ENCODE peak calls at places on chromosomes 6 and 20, in eight cellular contexts. E, O, T, Z, M, L, B and A are unnamed samples.

GRCh38 chr6:145816392-145816791 is 1.8 kb upstream of the FBXO30 start:
- DNase-seq in E (no peak), Z (no peak), B (no peak), O (no peak), T (no peak), L (no peak), M (no peak), A (no peak)

GRCh38 chr6:1200706-1201105 is 111.2 kb upstream of the FOXQ1 start:
- DNase-seq in L (no peak), M (no peak), Z (no peak), B (no peak), E (no peak), T (no peak), O (no peak), A (no peak)

GRCh38 chr6:31622678-31623077 is 2.2 kb downstream of the PRRC2A start:
- DNase-seq in L (peak; percentile 71), O (no peak), Z (no peak), B (no peak), M (no peak), E (no peak), T (no peak), A (no peak)

GRCh38 chr20:19757487-19757972 is 528 bp upstream of the RIN2 start:
- DNase-seq in T (no peak), B (no peak), O (peak; percentile 57), E (peak; percentile 47), M (peak; percentile 81), L (peak; percentile 84), Z (peak; percentile 88), A (no peak)

GRCh38 chr6:24768361-24768760 is 6.4 kb upstream of the GMNN start:
- DNase-seq in E (no peak), B (no peak), Z (peak; percentile 46), O (no peak), T (no peak), L (no peak), M (no peak), A (no peak)

GRCh38 chr6:150692604-150693003 is 92.9 kb downstream of the PLEKHG1 start:
- DNase-seq in B (no peak), E (peak; percentile 49), T (no peak), L (no peak), M (no peak), Z (no peak), O (no peak), A (no peak)

GRCh38 chr6:36949636-36950035 is 4.9 kb upstream of the PI16 start:
- DNase-seq in L (no peak), M (no peak), B (no peak), Z (no peak), E (no peak), O (no peak), T (no peak), A (no peak)

GRCh38 chr6:31901415-31901952 is 402 bp downstream of the ZBTB12 start:
- DNase-seq in Z (peak; percentile 66), B (peak; percentile 88), M (no peak), O (no peak), E (peak; percentile 89), L (peak; percentile 57), T (peak; percentile 68), A (no peak)

GRCh38 chr6:71294121-71294523 is 5.5 kb downstream of the OGFRL1 start:
- DNase-seq in E (no peak), O (no peak), Z (peak; percentile 90), T (no peak), B (no peak), M (no peak), L (no peak), A (no peak)

GRCh38 chr6:56595490-56596122 is 47.1 kb downstream of the DST start:
- DNase-seq in T (peak; percentile 16), B (peak; percentile 6), Z (peak; percentile 65), O (peak; percentile 16), M (peak; percentile 26), L (peak; percentile 34), E (peak; percentile 50), A (no peak)

GRCh38 chr20:2470051-2470431 is 548 bp downstream of the SNRPB start:
- DNase-seq in Z (peak; percentile 62), O (peak; percentile 36), T (peak; percentile 63), M (peak; percentile 47), B (peak; percentile 71), L (no peak), E (peak; percentile 70), A (no peak)

GRCh38 chr6:138307816-138308727 is 69.6 kb upstream of the SMIM28 start:
- DNase-seq in O (no peak), L (peak; percentile 47), T (no peak), E (no peak), B (no peak), M (no peak), Z (peak; percentile 47), A (no peak)

GRCh38 chr6:111605100-111605748 is 454 bp downstream of the TRAF3IP2 start:
- DNase-seq in T (peak; percentile 27), M (peak; percentile 38), B (peak; percentile 25), E (peak; percentile 29), Z (peak; percentile 96), O (peak; percentile 13), L (peak; percentile 53), A (no peak)

GRCh38 chr6:100176321-100176950 is 182.4 kb upstream of the MCHR2 start:
- DNase-seq in B (no peak), E (no peak), T (no peak), Z (peak; percentile 77), O (no peak), L (no peak), M (peak; percentile 9), A (no peak)

GRCh38 chr20:46967647-46968046 is 73.0 kb downstream of the EYA2 start:
- DNase-seq in E (no peak), O (no peak), M (no peak), L (no peak), B (no peak), Z (no peak), T (no peak), A (no peak)

GRCh38 chr20:1375515-1375914 is 17.3 kb downstream of the FKBP1A start:
- DNase-seq in E (no peak), M (no peak), T (no peak), O (no peak), Z (peak; percentile 75), L (no peak), B (no peak), A (no peak)

GRCh38 chr6:104788400-104788799 is 71.3 kb downstream of the HACE1 start:
- DNase-seq in T (no peak), O (no peak), B (no peak), E (no peak), Z (peak; percentile 12), L (no peak), M (no peak), A (no peak)

GRCh38 chr6:104787305-104787704 is 72.4 kb downstream of the HACE1 start:
- DNase-seq in E (no peak), L (no peak), M (no peak), Z (no peak), O (no peak), T (no peak), B (no peak), A (no peak)

GRCh38 chr6:104784884-104785283 is 74.8 kb downstream of the HACE1 start:
- DNase-seq in T (no peak), B (no peak), Z (peak; percentile 10), M (peak; percentile 13), O (no peak), E (no peak), L (no peak), A (no peak)

GRCh38 chr6:104795363-104795762 is 64.4 kb downstream of the HACE1 start:
- DNase-seq in Z (no peak), O (no peak), M (no peak), B (no peak), L (no peak), T (no peak), E (no peak), A (no peak)

GRCh38 chr6:104789770-104790190 is 69.9 kb downstream of the HACE1 start:
- DNase-seq in B (no peak), Z (peak; percentile 77), L (no peak), T (no peak), E (peak; percentile 19), O (no peak), M (no peak), A (no peak)
- TF ChIP-seq CTCF in B (peak; percentile 15), Z (peak; percentile 30), L (no peak), T (peak; percentile 61), E (peak; percentile 22), O (peak; percentile 60), M (peak; percentile 22), A (peak; percentile 54)

GRCh38 chr20:21529863-21530262 is 16.0 kb upstream of the NKX2-2 start:
- DNase-seq in M (no peak), O (no peak), Z (no peak), B (no peak), E (peak; percentile 39), L (no peak), T (no peak), A (no peak)
- TF ChIP-seq CTCF in M (peak; percentile 63), O (peak; percentile 63), Z (no peak), B (no peak), E (peak; percentile 6), L (no peak), T (peak; percentile 44), A (peak; percentile 27)

DNA sequence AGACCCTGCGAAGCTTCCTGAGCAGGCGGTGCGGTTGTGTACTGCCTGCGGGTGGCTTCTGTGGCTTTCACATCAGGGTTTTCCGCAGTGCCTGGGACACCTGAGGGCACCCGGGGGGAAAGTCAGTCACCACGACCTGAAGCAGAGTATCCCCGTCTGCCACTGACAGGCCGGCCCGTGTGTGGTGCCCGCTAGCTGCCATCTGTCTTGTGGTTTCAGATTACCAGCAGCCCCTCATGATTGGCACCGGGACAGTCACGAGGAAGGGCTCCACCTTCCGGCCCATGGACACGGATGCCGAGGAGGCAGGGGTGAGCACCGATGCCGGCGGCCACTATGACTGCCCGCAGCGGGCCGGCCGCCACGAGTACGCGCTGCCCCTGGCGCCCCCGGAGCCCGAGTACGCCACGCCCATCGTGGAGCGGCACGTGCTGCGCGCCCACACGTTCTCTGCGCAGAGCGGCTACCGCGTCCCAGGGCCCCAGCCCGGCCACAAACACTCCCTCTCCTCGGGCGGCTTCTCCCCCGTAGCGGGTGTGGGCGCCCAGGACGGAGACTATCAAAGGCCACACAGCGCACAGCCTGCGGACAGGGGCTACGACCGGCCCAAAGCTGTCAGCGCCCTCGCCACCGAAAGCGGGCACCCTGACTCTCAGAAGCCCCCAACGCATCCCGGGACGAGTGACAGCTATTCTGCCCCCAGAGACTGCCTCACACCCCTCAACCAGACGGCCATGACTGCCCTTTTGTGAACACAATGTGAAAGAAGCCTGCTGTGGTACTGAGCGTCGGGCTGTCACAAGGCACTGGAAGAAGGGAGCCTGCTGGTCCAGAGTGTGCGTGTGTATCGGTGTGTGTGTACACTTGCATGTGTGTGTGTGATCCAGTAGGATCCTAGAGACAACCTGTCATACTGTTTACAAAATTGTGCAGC is 54.4 kb downstream of the GOPC start:
- DNase-seq in M (no peak), B (peak; percentile 39), E (peak; percentile 52), Z (peak; percentile 68), O (no peak), T (peak; percentile 50), L (peak; percentile 32), A (peak; percentile 44)
- TF ChIP-seq CTCF in M (no peak), B (no peak), E (no peak), Z (peak; percentile 14), O (no peak), T (no peak), L (no peak), A (no peak)

GRCh38 chr6:165274611-165275010 is 34.8 kb downstream of the C6orf118 start:
- DNase-seq in Z (no peak), T (no peak), O (no peak), B (no peak), L (no peak), M (no peak), E (no peak), A (no peak)

GRCh38 chr6:165272585-165272984 is 36.8 kb downstream of the C6orf118 start:
- DNase-seq in Z (no peak), E (no peak), O (no peak), B (no peak), L (no peak), T (no peak), M (no peak), A (no peak)
- TF ChIP-seq CTCF in Z (no peak), E (no peak), O (no peak), B (no peak), L (no peak), T (no peak), M (no peak), A (no peak)

GRCh38 chr6:35058827-35059522 is 82.2 kb downstream of the TCP11 start:
- DNase-seq in B (no peak), T (no peak), O (no peak), Z (no peak), L (peak; percentile 45), M (no peak), E (no peak), A (no peak)
- TF ChIP-seq CTCF in B (no peak), T (no peak), O (no peak), Z (no peak), L (no peak), M (no peak), E (no peak), A (no peak)